ENCODE peak calls at places on chromosomes 5 and 9, in five cellular contexts. R is astrocyte of the spinal cord, E is fibroblast of lung, O is endodermal cell, B is adrenal gland. A is an unnamed sample.

GRCh38 chr5:111755942-111756353 is 1.0 kb downstream of the NREP start:
- DNase-seq in B (no peak), E (peak), R (peak), O (no peak), A (no peak)

GRCh38 chr5:107670927-107671741 is at the start of gene EFNA5:
- DNase-seq in E (peak), R (peak), B (no peak), O (peak), A (no peak)

GRCh38 chr5:125148706-125149105 is 402.3 kb upstream of the ZNF608 start:
- DNase-seq in B (no peak), E (peak), R (peak), O (no peak), A (no peak)

GRCh38 chr5:88825782-88826110 is 57.2 kb downstream of the MEF2C start:
- DNase-seq in B (peak), R (no peak), O (no peak), E (no peak), A (no peak)

GRCh38 chr5:40991981-40992559 is 79.1 kb downstream of the MROH2B start:
- DNase-seq in R (no peak), E (no peak), B (no peak), O (no peak), A (no peak)

GRCh38 chr9:101957705-101958104 is 219.3 kb upstream of the GRIN3A start:
- DNase-seq in B (no peak), R (no peak), O (no peak), E (no peak), A (no peak)

GRCh38 chr5:33244441-33245150 is 196.2 kb upstream of the TARS1 start:
- DNase-seq in R (no peak), E (no peak), O (no peak), B (no peak), A (no peak)

GRCh38 chr5:109688647-109688998 is 1.1 kb upstream of the MAN2A1 start:
- DNase-seq in R (peak), B (peak), E (peak), O (no peak), A (no peak)

GRCh38 chr9:106697799-106698591 is 165.0 kb upstream of the ZNF462 start:
- DNase-seq in O (peak), R (peak), E (peak), B (peak), A (peak)

GRCh38 chr5:7876867-7877266 is 7.9 kb downstream of the MTRR start:
- DNase-seq in O (no peak), B (no peak), R (peak), E (peak), A (no peak)

GRCh38 chr9:28234899-28235277 is 661.6 kb upstream of the C9orf72 start:
- DNase-seq in O (peak), R (peak), E (peak), B (no peak), A (no peak)

GRCh38 chr5:156956321-156956720 is 6.7 kb downstream of the TIMD4 start:
- DNase-seq in R (no peak), B (no peak), O (no peak), E (no peak), A (no peak)

GRCh38 chr5:128579111-128579510 is 41.1 kb upstream of the FBN2 start:
- DNase-seq in R (peak), B (no peak), O (no peak), E (peak), A (peak)

GRCh38 chr5:9188131-9188530 is 357.7 kb downstream of the SEMA5A start:
- DNase-seq in R (peak), E (peak), O (no peak), B (no peak), A (peak)

GRCh38 chr5:71828641-71829040 is 109.6 kb downstream of the CARTPT start:
- DNase-seq in O (no peak), B (no peak), E (peak), R (no peak), A (peak)

GRCh38 chr5:107869459-107870115 is 198.8 kb upstream of the EFNA5 start:
- DNase-seq in O (peak), B (no peak), E (peak), R (peak), A (peak)

GRCh38 chr9:5949103-5949699 is 58.5 kb downstream of the MLANA start:
- DNase-seq in E (peak), R (no peak), O (no peak), B (no peak), A (no peak)

GRCh38 chr9:76912631-76913275 is 6.8 kb upstream of the PRUNE2 start:
- DNase-seq in B (no peak), O (no peak), E (no peak), R (peak), A (no peak)

GRCh38 chr5:86374611-86375010 is 243.1 kb upstream of the COX7C start:
- DNase-seq in R (no peak), B (no peak), O (no peak), E (no peak), A (no peak)

GRCh38 chr5:13553896-13554295 is 390.6 kb downstream of the DNAH5 start:
- DNase-seq in B (no peak), E (no peak), O (peak), R (peak), A (no peak)

GRCh38 chr9:89929721-89930480 is 325.1 kb downstream of the GADD45G start:
- DNase-seq in O (peak), E (peak), B (no peak), R (no peak), A (no peak)

GRCh38 chr5:133939668-133940067 is 28.8 kb downstream of the C5orf15 start:
- DNase-seq in E (no peak), B (no peak), O (no peak), R (no peak), A (no peak)

GRCh38 chr5:42951847-42952411 is 88.2 kb downstream of the ANXA2R start:
- DNase-seq in R (peak), O (no peak), B (peak), E (peak), A (no peak)

GRCh38 chr5:175202461-175203065 is 241.4 kb downstream of the DRD1 start:
- DNase-seq in O (no peak), R (peak), E (peak), B (peak), A (no peak)

GRCh38 chr9:79880626-79881025 is 308.9 kb downstream of the TLE4 start:
- DNase-seq in O (no peak), E (no peak), B (no peak), R (no peak), A (no peak)

DNA sequence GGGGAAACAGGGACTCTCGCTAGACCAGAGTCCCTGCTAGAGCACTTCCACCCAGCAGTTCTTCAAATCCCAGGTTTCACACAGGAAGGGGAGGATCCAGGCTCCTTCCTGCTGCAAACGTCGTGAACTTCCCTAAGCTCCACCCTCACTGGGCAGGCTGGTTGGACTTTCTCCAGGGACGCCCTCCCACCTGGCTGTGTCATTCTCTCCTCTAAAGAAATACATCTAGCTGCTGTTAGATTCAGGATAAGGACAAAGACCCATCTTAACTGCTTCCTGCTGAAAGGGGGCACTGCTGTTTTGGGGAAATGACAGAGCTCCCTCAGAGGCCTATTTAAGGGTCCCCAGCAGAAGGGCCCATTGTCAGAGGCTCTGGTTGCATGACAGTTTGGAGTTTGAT is 230.7 kb downstream of the SEMA6A start:
- DNase-seq in E (no peak), B (no peak), O (peak), R (no peak), A (no peak)
- TF ChIP-seq CTCF in E (no peak), B (no peak), O (no peak), R (no peak), A (no peak)

GRCh38 chr9:84617415-84617814 is 52.1 kb upstream of the NTRK2 start:
- DNase-seq in O (no peak), E (no peak), R (no peak), B (no peak), A (no peak)
- H3K4me3 ChIP-seq in O (no peak), E (no peak), R (no peak), B (no peak), A (no peak)

DNA sequence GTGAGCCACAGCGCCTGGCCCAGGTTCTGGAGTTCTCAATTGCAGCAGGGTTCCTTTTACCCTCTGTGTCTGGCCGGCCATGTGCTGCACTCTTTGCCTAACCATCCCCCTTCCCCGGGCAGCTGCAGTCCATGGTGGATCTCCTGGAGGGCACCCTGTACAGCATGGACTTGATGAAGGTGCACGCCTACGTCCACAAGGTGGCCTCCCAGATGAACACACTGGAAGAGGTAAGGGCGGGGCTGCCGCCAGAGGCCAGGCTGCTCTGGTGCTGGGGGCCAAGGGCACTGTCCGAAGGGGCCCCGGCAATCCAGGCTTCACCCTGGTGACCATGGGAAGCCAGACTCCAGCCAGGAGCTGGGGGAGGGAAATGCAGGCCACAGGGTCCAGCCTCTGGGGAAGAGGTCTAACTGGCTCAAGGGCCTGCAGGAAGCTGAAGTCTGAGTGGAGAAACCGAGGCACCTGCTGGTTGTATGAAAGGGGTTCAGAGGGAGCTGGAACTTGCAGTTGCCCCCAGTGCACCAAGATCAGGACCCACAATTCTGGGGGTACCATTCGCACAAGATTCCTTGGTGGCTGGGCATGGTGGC is 18.1 kb downstream of the OLFML2A start:
- DNase-seq in E (no peak), O (no peak), R (no peak), B (no peak), A (no peak)
- TF ChIP-seq CTCF in E (no peak), O (peak), R (no peak), B (no peak), A (no peak)

DNA sequence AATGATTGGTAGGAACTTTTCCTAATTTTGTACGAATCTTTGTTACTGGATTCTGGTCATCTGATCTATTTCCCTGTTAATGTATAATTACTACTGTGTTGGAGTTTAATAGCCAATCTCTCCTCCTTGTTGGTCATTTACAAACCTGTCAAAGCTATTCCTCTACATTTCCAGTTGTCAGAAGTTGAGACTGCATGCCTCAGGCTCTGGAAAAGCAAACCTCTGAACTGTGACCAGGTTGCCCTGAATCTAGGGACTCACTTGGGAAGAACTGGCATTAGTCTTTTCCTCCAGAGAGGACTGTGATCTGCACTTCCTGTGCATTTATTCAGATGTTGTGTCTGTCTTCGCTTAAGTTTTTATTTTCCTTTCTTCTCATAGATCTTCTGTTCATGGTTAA is 16.1 kb downstream of the PDLIM4 start:
- DNase-seq in E (no peak), R (no peak), O (no peak), B (no peak), A (no peak)
- H3K4me3 ChIP-seq in E (no peak), R (no peak), O (no peak), B (no peak), A (no peak)

GRCh38 chr9:94081435-94081834 is 2.8 kb upstream of the PTPDC1 start:
- DNase-seq in R (no peak), O (no peak), B (no peak), E (no peak), A (no peak)

GRCh38 chr9:94083384-94083783 is 880 bp upstream of the PTPDC1 start:
- DNase-seq in O (no peak), B (no peak), E (no peak), R (no peak), A (no peak)

GRCh38 chr9:94081864-94082468 is 2.3 kb upstream of the PTPDC1 start:
- DNase-seq in E (no peak), B (no peak), O (no peak), R (no peak), A (no peak)

GRCh38 chr9:94082956-94083355 is 1.3 kb upstream of the PTPDC1 start:
- DNase-seq in R (no peak), O (no peak), E (peak), B (no peak), A (no peak)

GRCh38 chr9:94082553-94082952 is 1.7 kb upstream of the PTPDC1 start:
- DNase-seq in R (no peak), B (no peak), E (no peak), O (no peak), A (no peak)
- TF ChIP-seq CTCF in R (no peak), B (no peak), E (no peak), O (no peak), A (no peak)